ENCODE peak calls at places on chromosome 3, in four cellular contexts. J, F, C and H are unnamed samples.

GRCh38 chr3:39105687-39106063 is 1.8 kb downstream of the GORASP1 start:
- DNase-seq in J (no peak), F (no peak), C (no peak), H (no peak)

GRCh38 chr3:156358232-156358631 is 196.7 kb downstream of the SSR3 start:
- DNase-seq in J (no peak), F (no peak), C (no peak), H (no peak)

GRCh38 chr3:49357466-49358216 is 512 bp downstream of the GPX1 start:
- DNase-seq in J (peak; percentile 29), F (no peak), C (no peak), H (no peak)

GRCh38 chr3:133756716-133757694 is 10.8 kb downstream of the TF start:
- DNase-seq in J (no peak), F (no peak), C (no peak), H (no peak)

GRCh38 chr3:186138272-186138981 is 29.5 kb upstream of the ETV5 start:
- DNase-seq in J (no peak), F (no peak), C (peak; percentile 15), H (no peak)

GRCh38 chr3:10228248-10228950 is 19.9 kb upstream of the TATDN2 start:
- DNase-seq in J (no peak), F (no peak), C (no peak), H (no peak)

GRCh38 chr3:63231556-63231955 is 46.6 kb upstream of the SYNPR start:
- DNase-seq in J (no peak), F (no peak), C (no peak), H (no peak)

GRCh38 chr3:14142567-14143270 is 17.9 kb downstream of the TMEM43 start:
- DNase-seq in J (no peak), F (no peak), C (no peak), H (no peak)

GRCh38 chr3:98797905-98798304 is 34.8 kb downstream of the ST3GAL6 start:
- DNase-seq in J (no peak), F (no peak), C (no peak), H (no peak)

GRCh38 chr3:78258798-78259197 is 1218.9 kb downstream of the ROBO2 start:
- DNase-seq in J (no peak), F (no peak), C (no peak), H (no peak)

GRCh38 chr3:33426630-33427341 is 13.4 kb downstream of the UBP1 start:
- DNase-seq in J (no peak), F (no peak), C (no peak), H (no peak)

GRCh38 chr3:160739079-160739478 is 17.0 kb upstream of the PPM1L start:
- DNase-seq in J (no peak), F (no peak), C (no peak), H (no peak)

GRCh38 chr3:183764854-183765731 is 60.3 kb downstream of the MAP6D1 start:
- DNase-seq in J (no peak), F (no peak), C (no peak), H (no peak)

GRCh38 chr3:57943525-57944312 is 64.5 kb upstream of the FLNB start:
- DNase-seq in J (no peak), F (no peak), C (no peak), H (no peak)

GRCh38 chr3:177640319-177640997 is 443.2 kb upstream of the TBL1XR1 start:
- DNase-seq in J (no peak), F (no peak), C (no peak), H (no peak)

GRCh38 chr3:122691195-122691594 is 10.6 kb downstream of the PARP14 start:
- DNase-seq in J (no peak), F (no peak), C (peak; percentile 80), H (peak; percentile 49)

GRCh38 chr3:136078421-136079364 is 113.2 kb downstream of the PPP2R3A start:
- DNase-seq in J (no peak), F (no peak), C (peak; percentile 4), H (no peak)

GRCh38 chr3:144045766-144046165 is 74.1 kb downstream of the DIPK2A start:
- DNase-seq in J (no peak), F (no peak), C (no peak), H (no peak)

GRCh38 chr3:38829404-38829803 is 13.4 kb upstream of the SCN10A start:
- DNase-seq in J (peak; percentile 11), F (no peak), C (peak; percentile 39), H (no peak)

GRCh38 chr3:175512700-175513099 is 653.6 kb downstream of the NAALADL2 start:
- DNase-seq in J (no peak), F (no peak), C (no peak), H (no peak)

GRCh38 chr3:150158974-150159625 is 188.4 kb upstream of the PFN2 start:
- DNase-seq in J (no peak), F (no peak), C (no peak), H (no peak)

GRCh38 chr3:141368925-141369794 is 856 bp downstream of the ZBTB38 start:
- DNase-seq in J (no peak), F (peak; percentile 23), C (no peak), H (no peak)

GRCh38 chr3:56795807-56796185 is 6.0 kb downstream of the ARHGEF3 start:
- DNase-seq in J (no peak), F (no peak), C (no peak), H (no peak)

GRCh38 chr3:65851827-65852226 is 186.9 kb downstream of the MAGI1 start:
- DNase-seq in J (no peak), F (no peak), C (no peak), H (no peak)

GRCh38 chr3:195073866-195074860 is 196.8 kb downstream of the XXYLT1 start:
- DNase-seq in J (no peak), F (no peak), C (no peak), H (no peak)

GRCh38 chr3:45113625-45114050 is 32.5 kb downstream of the CDCP1 start:
- DNase-seq in J (no peak), F (no peak), C (no peak), H (no peak)

GRCh38 chr3:120559228-120560061 is 36.7 kb upstream of the NDUFB4 start:
- DNase-seq in J (no peak), F (peak; percentile 17), C (peak; percentile 15), H (no peak)

GRCh38 chr3:197549261-197549885 is 6.4 kb downstream of the BDH1 start:
- DNase-seq in J (no peak), F (no peak), C (no peak), H (no peak)

GRCh38 chr3:64549869-64550268 is 137.9 kb downstream of the ADAMTS9 start:
- DNase-seq in J (no peak), F (no peak), C (no peak), H (no peak)

GRCh38 chr3:10335190-10335738 is 14.4 kb upstream of the SEC13 start:
- DNase-seq in J (no peak), F (no peak), C (no peak), H (no peak)

GRCh38 chr3:79767953-79768282 is at the start of gene ROBO1:
- DNase-seq in J (peak; percentile 55), F (no peak), C (no peak), H (no peak)

GRCh38 chr3:13268961-13269391 is 151.1 kb downstream of the NUP210 start:
- DNase-seq in J (no peak), F (no peak), C (no peak), H (no peak)

GRCh38 chr3:38581774-38582173 is 67.7 kb downstream of the SCN5A start:
- DNase-seq in J (no peak), F (no peak), C (no peak), H (no peak)

GRCh38 chr3:188584958-188585689 is 431.2 kb downstream of the LPP start:
- DNase-seq in J (no peak), F (no peak), C (no peak), H (no peak)
- TF ChIP-seq TARDBP in J (no peak), F (no peak), C (no peak), H (no peak)

GRCh38 chr3:16179771-16180736 is 5.6 kb downstream of the GALNT15 start:
- DNase-seq in J (no peak), F (no peak), C (peak; percentile 31), H (no peak)
- TF ChIP-seq TARDBP in J (no peak), F (no peak), C (no peak), H (no peak)

DNA sequence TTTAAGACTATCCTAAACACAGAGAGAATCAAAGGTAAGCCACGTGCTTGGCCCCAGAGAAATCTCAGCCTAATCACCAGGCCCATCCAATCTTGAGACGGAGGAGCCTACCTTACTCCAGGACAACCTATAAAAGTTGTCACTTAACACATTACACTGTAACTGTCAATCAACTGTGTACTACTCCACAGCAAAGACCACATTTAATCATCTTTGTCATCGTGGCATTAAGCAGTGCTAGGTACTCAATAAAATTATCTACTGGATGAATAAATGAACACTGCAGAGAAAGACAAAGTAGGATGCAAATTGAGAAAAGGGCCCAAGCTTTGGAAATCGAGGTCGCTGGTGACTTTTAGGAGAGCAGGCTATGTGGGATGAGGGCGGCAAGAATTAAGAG is 466.7 kb downstream of the SHQ1 start:
- DNase-seq in J (no peak), F (no peak), C (no peak), H (no peak)
- TF ChIP-seq TARDBP in J (no peak), F (no peak), C (no peak), H (no peak)

GRCh38 chr3:43473737-43474136 is 148.1 kb downstream of the ANO10 start:
- DNase-seq in J (no peak), F (no peak), C (no peak), H (no peak)

GRCh38 chr3:43481325-43481860 is 140.4 kb downstream of the ANO10 start:
- DNase-seq in J (no peak), F (no peak), C (no peak), H (no peak)

GRCh38 chr3:43478380-43478779 is 143.4 kb downstream of the ANO10 start:
- DNase-seq in J (no peak), F (no peak), C (no peak), H (no peak)

GRCh38 chr3:43473228-43473627 is 148.6 kb downstream of the ANO10 start:
- DNase-seq in J (no peak), F (no peak), C (no peak), H (no peak)

DNA sequence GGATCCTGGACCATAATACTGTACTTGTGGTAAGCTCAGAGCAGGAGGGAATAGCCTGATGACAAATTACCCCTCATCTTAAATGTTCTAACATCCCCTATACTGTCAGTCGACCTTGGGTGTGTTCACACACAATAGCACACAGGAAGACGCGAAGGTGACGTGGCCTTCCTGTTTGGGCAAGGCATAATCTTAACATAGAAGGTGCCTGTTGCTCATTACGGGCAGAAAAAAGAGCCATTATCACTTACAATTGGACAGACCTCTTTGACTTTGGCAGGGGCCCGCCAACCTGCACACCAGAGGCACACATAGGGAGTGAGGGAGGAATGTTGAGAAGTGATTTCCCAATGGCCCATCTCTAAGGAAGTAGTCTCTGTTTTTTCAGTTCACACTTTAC is 144.2 kb downstream of the ANO10 start:
- DNase-seq in J (no peak), F (no peak), C (no peak), H (no peak)
- TF ChIP-seq TARDBP in J (no peak), F (no peak), C (no peak), H (no peak)

DNA sequence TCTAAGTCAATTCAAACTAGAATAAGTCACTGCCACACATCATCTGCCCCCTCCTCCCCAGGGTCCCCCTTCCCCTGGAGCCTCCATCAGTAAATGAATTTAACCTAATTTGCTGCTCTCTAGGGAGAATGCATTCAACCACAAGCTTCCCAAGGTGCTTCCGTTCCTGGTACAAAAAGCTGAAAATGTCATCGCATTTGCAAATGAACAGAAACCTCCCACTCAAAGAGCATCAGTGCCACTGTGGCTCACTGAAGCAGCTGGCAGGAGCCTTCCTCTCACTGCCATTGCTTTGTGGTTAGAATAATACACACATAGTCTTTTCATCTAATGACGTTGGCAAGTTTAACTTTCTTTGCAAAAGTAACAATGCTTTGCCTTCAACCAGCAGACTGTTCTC is 238.3 kb downstream of the CPNE4 start:
- DNase-seq in J (no peak), F (no peak), C (no peak), H (peak; percentile 61)
- TF ChIP-seq TARDBP in J (no peak), F (no peak), C (no peak), H (no peak)